ENCODE peak calls at places on chromosomes 4 and X, in four cellular contexts. E is GM12878, M is K562, Z is H1. O is an unnamed sample.

GRCh38 chr4:120671538-120671937 is 251.0 kb downstream of the PRDM5 start:
- DNase-seq in E (no peak), M (no peak), Z (no peak), O (no peak)

GRCh38 chrX:141443922-141444321 is 140.6 kb downstream of the SPANXA1 start:
- DNase-seq in Z (no peak), M (no peak), E (no peak), O (no peak)

GRCh38 chr4:3338976-3339531 is 46.2 kb downstream of the RGS12 start:
- DNase-seq in E (no peak), Z (no peak), M (no peak), O (no peak)

GRCh38 chrX:106917830-106918500 is 2.2 kb upstream of the CLDN2 start:
- DNase-seq in E (no peak), Z (no peak), M (no peak), O (peak; percentile 71)

GRCh38 chr4:20760053-20760452 is 59.8 kb downstream of the PACRGL start:
- DNase-seq in E (no peak), M (peak; percentile 23), Z (peak; percentile 45), O (no peak)

GRCh38 chrX:136731207-136731782 is 49.4 kb downstream of the ARHGEF6 start:
- DNase-seq in E (no peak), M (no peak), Z (no peak), O (no peak)

GRCh38 chr4:52957220-52957686 is 95.1 kb downstream of the RASL11B start:
- DNase-seq in Z (no peak), M (no peak), E (no peak), O (peak; percentile 58)

GRCh38 chr4:54924891-54925290 is 200.5 kb downstream of the KDR start:
- DNase-seq in E (no peak), Z (no peak), M (no peak), O (no peak)

GRCh38 chrX:120463241-120463640 is 5.9 kb downstream of the LAMP2 start:
- DNase-seq in Z (no peak), E (no peak), M (no peak), O (peak; percentile 45)

GRCh38 chr4:169142390-169142789 is 128.4 kb downstream of the SH3RF1 start:
- DNase-seq in M (no peak), E (no peak), Z (no peak), O (peak; percentile 53)

GRCh38 chr4:111631157-111631999 is 513.9 kb upstream of the FAM241A start:
- DNase-seq in M (no peak), Z (no peak), E (no peak), O (peak; percentile 37)

GRCh38 chr4:182578402-182578801 is 335.2 kb downstream of the TENM3 start:
- DNase-seq in M (no peak), E (no peak), Z (no peak), O (peak; percentile 91)

GRCh38 chrX:151973262-151973661 is 1.2 kb downstream of the GABRE start:
- DNase-seq in M (no peak), E (no peak), Z (no peak), O (no peak)

GRCh38 chr4:106893395-106893881 is 142.7 kb downstream of the DKK2 start:
- DNase-seq in Z (no peak), E (no peak), M (no peak), O (no peak)

GRCh38 chr4:124177647-124178425 is 534.7 kb downstream of the ANKRD50 start:
- DNase-seq in M (no peak), Z (no peak), E (no peak), O (peak; percentile 91)

GRCh38 chr4:177479063-177479462 is 36.8 kb upstream of the AGA start:
- DNase-seq in Z (no peak), M (no peak), E (no peak), O (peak; percentile 13)

GRCh38 chrX:53284684-53285447 is 3.5 kb upstream of the IQSEC2 start:
- DNase-seq in Z (peak; percentile 77), M (peak; percentile 67), E (peak; percentile 8), O (peak; percentile 36)

GRCh38 chr4:143587703-143588102 is 74.2 kb downstream of the SMARCA5 start:
- DNase-seq in M (no peak), E (no peak), Z (no peak), O (no peak)

GRCh38 chr4:5686338-5686737 is 22.0 kb downstream of the EVC2 start:
- DNase-seq in Z (no peak), E (no peak), M (no peak), O (no peak)

GRCh38 chrX:42664706-42665105 is 113.3 kb downstream of the PPP1R2C start:
- DNase-seq in Z (no peak), E (no peak), M (no peak), O (no peak)

GRCh38 chr4:26086621-26087068 is 172.6 kb downstream of the SMIM20 start:
- DNase-seq in E (no peak), M (no peak), Z (no peak), O (no peak)

GRCh38 chrX:84144281-84144680 is 43.7 kb downstream of the RPS6KA6 start:
- DNase-seq in Z (no peak), M (no peak), E (no peak), O (peak; percentile 47)

GRCh38 chr4:56757270-56757746 is 64.2 kb downstream of the SPINK2 start:
- DNase-seq in Z (no peak), E (no peak), M (no peak), O (peak; percentile 75)

GRCh38 chrX:2391869-2392606 is 108.7 kb downstream of the DHRSX start:
- DNase-seq in Z (peak; percentile 59), M (peak; percentile 14), E (no peak), O (peak; percentile 82)

GRCh38 chr4:38449506-38450174 is 214.4 kb upstream of the KLF3 start:
- DNase-seq in E (no peak), Z (no peak), M (no peak), O (peak; percentile 5)

GRCh38 chrX:149469406-149469805 is 35.7 kb downstream of the IDS start:
- DNase-seq in Z (no peak), E (no peak), M (no peak), O (no peak)

GRCh38 chr4:1300466-1301455 is 11.1 kb downstream of the MAEA start:
- DNase-seq in E (no peak), Z (no peak), M (no peak), O (peak; percentile 76)

GRCh38 chr4:120829113-120829831 is 93.3 kb downstream of the PRDM5 start:
- DNase-seq in Z (no peak), M (no peak), E (no peak), O (peak; percentile 70)

GRCh38 chr4:137632842-137633241 is 100.5 kb upstream of the PCDH18 start:
- DNase-seq in Z (no peak), M (no peak), E (no peak), O (no peak)

GRCh38 chr4:93830090-93830818 is 1.7 kb downstream of the ATOH1 start:
- DNase-seq in M (no peak), Z (no peak), E (no peak), O (no peak)

GRCh38 chr4:168864831-168865541 is 145.1 kb downstream of the CBR4 start:
- DNase-seq in Z (no peak), M (no peak), E (no peak), O (peak; percentile 67)

GRCh38 chrX:42098897-42099296 is 175.5 kb upstream of the CASK start:
- DNase-seq in Z (no peak), E (no peak), M (no peak), O (no peak)

GRCh38 chr4:36385951-36386561 is 104.6 kb downstream of the DTHD1 start:
- DNase-seq in M (no peak), E (peak; percentile 63), Z (no peak), O (no peak)

GRCh38 chrX:109624022-109624421 is 950 bp downstream of the KCNE5 start:
- DNase-seq in E (no peak), M (no peak), Z (no peak), O (no peak)

DNA sequence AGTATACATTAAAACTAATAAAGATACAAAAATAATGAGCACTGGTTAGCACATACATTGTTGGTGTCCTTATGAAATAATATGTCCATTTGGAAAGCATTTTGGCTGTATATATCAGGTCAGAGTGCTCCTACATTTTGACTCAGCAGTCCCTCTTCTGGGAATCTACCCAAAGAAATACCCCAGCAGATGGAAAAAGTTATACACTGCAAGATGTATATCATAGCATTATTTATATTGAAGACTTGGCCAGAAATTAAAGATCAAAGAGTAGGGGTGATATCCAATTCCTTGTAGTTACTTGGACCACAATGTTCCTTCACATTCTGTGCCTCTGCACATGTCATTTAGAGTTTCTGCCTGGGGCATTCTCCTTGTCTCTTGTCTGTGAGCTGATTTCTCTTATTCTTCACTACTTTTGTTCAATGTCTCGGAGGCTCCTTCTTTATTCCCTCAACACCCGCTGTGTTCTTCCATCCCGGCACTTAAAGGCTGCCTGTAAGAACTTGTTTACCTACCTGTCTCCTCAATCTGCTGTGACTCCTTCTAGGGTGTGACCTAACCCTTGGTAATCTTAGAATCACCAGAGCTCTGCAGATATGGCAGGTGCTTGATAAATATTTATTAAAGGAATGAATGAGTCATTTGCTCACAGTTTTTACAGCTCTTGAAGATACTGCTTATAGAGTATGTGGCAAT is 3.1 kb upstream of the TSPAN5 start:
- DNase-seq in Z (no peak), E (no peak), M (no peak), O (peak; percentile 58)
- TF ChIP-seq CHD1 in Z (no peak), E (no peak), M (no peak), O (no peak)

DNA sequence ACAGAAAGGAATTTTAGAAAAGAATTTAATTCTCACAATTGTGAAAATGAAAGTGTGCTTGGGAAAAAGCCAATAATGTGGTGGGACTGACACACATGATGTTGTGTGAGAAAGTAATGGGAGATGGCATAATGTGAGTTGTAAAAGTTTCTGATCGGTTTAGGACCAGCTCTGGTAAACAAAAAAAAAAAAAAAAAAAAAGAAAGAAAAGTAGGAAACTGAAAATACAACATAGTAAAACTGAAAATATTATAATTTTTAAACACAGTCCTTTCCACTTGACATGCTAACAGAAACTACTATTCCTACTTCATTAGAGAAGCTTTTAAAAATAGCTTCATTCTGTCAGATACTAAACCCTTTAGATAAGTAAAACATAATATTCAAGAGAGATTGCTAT is 28.2 kb downstream of the RAP1GDS1 start:
- DNase-seq in E (peak; percentile 17), Z (no peak), M (no peak), O (no peak)
- TF ChIP-seq CHD1 in E (no peak), Z (no peak), M (no peak), O (no peak)

GRCh38 chr4:80173387-80173786 is 23.9 kb upstream of the PRDM8 start:
- DNase-seq in E (no peak), M (no peak), Z (no peak), O (peak; percentile 88)
- TF ChIP-seq CHD1 in E (no peak), M (no peak), Z (no peak), O (no peak)

GRCh38 chr4:105088110-105088879 is 58.4 kb upstream of the TET2 start:
- DNase-seq in E (no peak), M (no peak), Z (no peak), O (peak; percentile 98)
- TF ChIP-seq CHD1 in E (no peak), M (no peak), Z (no peak), O (no peak)

DNA sequence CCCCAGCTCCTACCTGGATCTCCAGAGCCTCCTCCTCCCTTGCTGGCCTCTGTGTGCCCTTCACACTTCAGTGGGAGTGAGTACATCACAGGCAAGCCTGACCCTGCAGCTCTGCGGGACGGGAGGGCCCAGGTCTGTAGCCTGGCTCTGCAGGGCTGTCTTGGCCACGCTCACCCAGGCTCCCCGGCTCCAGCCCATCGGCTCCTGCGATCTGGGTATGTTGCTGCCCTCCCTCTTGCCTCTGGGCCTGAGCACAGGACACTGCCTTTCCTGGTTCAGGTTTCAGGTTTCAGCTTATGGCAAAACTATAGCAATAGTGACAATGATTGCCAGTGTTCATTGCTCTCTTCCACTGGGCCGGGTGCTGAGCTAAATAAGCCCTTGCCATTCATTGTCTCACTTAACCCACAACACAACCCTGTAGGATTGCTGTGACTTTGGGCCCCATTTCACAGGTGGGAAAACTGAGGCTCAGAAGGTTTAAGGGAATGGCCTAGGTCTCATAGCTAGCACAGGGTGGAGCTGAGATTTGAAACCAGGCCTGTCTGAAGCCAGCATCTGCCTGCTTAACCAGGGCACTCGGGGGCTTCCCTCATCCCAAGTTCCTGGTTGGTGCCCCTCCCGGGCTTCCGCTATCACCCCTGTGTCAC is 44.6 kb upstream of the SORCS2 start:
- DNase-seq in M (no peak), Z (no peak), E (no peak), O (no peak)
- TF ChIP-seq CHD1 in M (no peak), Z (no peak), E (no peak), O (no peak)

GRCh38 chrX:72273718-72274117 is 3.3 kb downstream of the RPS4X start:
- DNase-seq in Z (no peak), E (no peak), M (no peak), O (no peak)
- TF ChIP-seq CHD1 in Z (no peak), E (no peak), M (no peak), O (no peak)

O was measured in IMR-90.